ENCODE peak calls at places on chromosome 5, in six cellular contexts. One of them, this sample, is unnamed.

GRCh38 chr5:98557921-98558320 is 215.5 kb upstream of the RGMB start:
- DNase-seq in RWPE1: no peak
- DNase-seq in SJSA1: no peak
- DNase-seq in stomach: no peak
- DNase-seq in IMR-90: peak
- DNase-seq in uterus: no peak
- DNase-seq in this sample: no peak

GRCh38 chr5:93890657-93891056 is 149.3 kb upstream of the POU5F2 start:
- DNase-seq in RWPE1: no peak
- DNase-seq in SJSA1: no peak
- DNase-seq in stomach: no peak
- DNase-seq in IMR-90: no peak
- DNase-seq in uterus: no peak
- DNase-seq in this sample: no peak

GRCh38 chr5:179680014-179680779 is 637 bp downstream of the CBY3 start:
- DNase-seq in RWPE1: no peak
- DNase-seq in SJSA1: no peak
- DNase-seq in stomach: no peak
- DNase-seq in IMR-90: no peak
- DNase-seq in uterus: no peak
- DNase-seq in this sample: no peak

GRCh38 chr5:179255527-179256228 is 89.6 kb downstream of the ADAMTS2 start:
- DNase-seq in RWPE1: no peak
- DNase-seq in SJSA1: no peak
- DNase-seq in stomach: no peak
- DNase-seq in IMR-90: no peak
- DNase-seq in uterus: peak
- DNase-seq in this sample: no peak

GRCh38 chr5:2135354-2135753 is 252.6 kb upstream of the IRX4 start:
- DNase-seq in RWPE1: no peak
- DNase-seq in SJSA1: no peak
- DNase-seq in stomach: no peak
- DNase-seq in IMR-90: no peak
- DNase-seq in uterus: no peak
- DNase-seq in this sample: no peak

GRCh38 chr5:147740864-147741263 is 41.7 kb downstream of the JAKMIP2 start:
- DNase-seq in RWPE1: no peak
- DNase-seq in SJSA1: no peak
- DNase-seq in stomach: no peak
- DNase-seq in IMR-90: no peak
- DNase-seq in uterus: no peak
- DNase-seq in this sample: no peak

GRCh38 chr5:168946363-168946762 is 354.6 kb downstream of the SLIT3 start:
- DNase-seq in RWPE1: no peak
- DNase-seq in SJSA1: no peak
- DNase-seq in stomach: no peak
- DNase-seq in IMR-90: no peak
- DNase-seq in uterus: no peak
- DNase-seq in this sample: no peak

GRCh38 chr5:141374627-141375026 is 936 bp downstream of the PCDHGA6 start:
- DNase-seq in RWPE1: no peak
- DNase-seq in SJSA1: no peak
- DNase-seq in stomach: no peak
- DNase-seq in IMR-90: no peak
- DNase-seq in uterus: no peak
- DNase-seq in this sample: no peak

GRCh38 chr5:134227259-134227658 is 1.4 kb upstream of the PPP2CA start:
- DNase-seq in RWPE1: no peak
- DNase-seq in SJSA1: no peak
- DNase-seq in stomach: no peak
- DNase-seq in IMR-90: peak
- DNase-seq in uterus: peak
- DNase-seq in this sample: peak

GRCh38 chr5:120446068-120446492 is 18.0 kb upstream of the PRR16 start:
- DNase-seq in RWPE1: peak
- DNase-seq in SJSA1: peak
- DNase-seq in stomach: no peak
- DNase-seq in IMR-90: peak
- DNase-seq in uterus: peak
- DNase-seq in this sample: no peak

GRCh38 chr5:1265026-1265425 is 29.8 kb downstream of the TERT start:
- DNase-seq in RWPE1: no peak
- DNase-seq in SJSA1: no peak
- DNase-seq in stomach: no peak
- DNase-seq in IMR-90: no peak
- DNase-seq in uterus: no peak
- DNase-seq in this sample: no peak

DNA sequence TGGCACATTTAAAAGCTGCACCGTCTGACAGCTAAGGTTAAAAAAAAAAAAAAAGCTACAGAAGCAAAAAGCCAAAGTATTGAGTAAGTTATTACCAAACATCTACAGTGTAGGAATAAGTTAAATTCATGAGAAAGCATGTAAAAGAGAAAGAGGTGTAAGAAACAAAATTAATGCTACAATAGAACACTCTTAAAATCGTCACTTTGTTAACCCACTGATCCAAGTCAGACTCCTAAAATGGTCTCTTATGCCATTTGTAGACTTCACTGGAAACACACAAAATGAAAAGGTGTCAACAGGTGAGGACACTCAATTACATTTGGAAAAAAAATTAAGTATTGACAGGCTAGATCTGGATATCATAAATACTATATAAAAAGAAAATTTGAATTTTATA is 120.2 kb downstream of the SSBP2 start:
- DNase-seq in RWPE1: no peak
- DNase-seq in SJSA1: no peak
- DNase-seq in stomach: no peak
- DNase-seq in IMR-90: no peak
- DNase-seq in uterus: no peak
- DNase-seq in this sample: no peak
- H3K27ac ChIP-seq in RWPE1: no peak
- H3K27ac ChIP-seq in SJSA1: no peak
- H3K27ac ChIP-seq in stomach: no peak
- H3K27ac ChIP-seq in IMR-90: no peak
- H3K27ac ChIP-seq in uterus: no peak
- H3K27ac ChIP-seq in this sample: no peak

DNA sequence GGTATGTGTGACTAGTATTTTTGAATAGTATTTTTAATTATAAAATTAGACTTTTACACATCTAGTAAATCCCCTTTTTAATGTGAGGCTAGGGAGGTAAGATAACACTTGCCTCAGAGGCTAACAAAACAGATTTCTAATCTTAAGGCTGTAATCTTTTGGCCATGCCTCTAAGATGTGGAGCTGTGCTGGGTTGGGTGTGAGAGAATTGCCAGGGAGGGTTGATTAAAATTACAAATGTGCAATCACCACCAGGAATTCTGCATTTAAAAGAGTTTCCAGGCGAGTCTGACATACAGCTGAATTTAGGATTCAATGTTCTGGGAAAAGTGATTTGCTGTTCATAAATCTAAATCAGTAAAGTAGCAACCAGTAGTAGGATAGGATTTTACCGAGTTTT is 73.3 kb downstream of the NUDT12 start:
- DNase-seq in RWPE1: no peak
- DNase-seq in SJSA1: no peak
- DNase-seq in stomach: no peak
- DNase-seq in IMR-90: no peak
- DNase-seq in uterus: no peak
- DNase-seq in this sample: no peak
- H3K27ac ChIP-seq in RWPE1: no peak
- H3K27ac ChIP-seq in SJSA1: no peak
- H3K27ac ChIP-seq in stomach: no peak
- H3K27ac ChIP-seq in IMR-90: no peak
- H3K27ac ChIP-seq in uterus: no peak
- H3K27ac ChIP-seq in this sample: no peak

GRCh38 chr5:128216860-128217531 is 133.4 kb downstream of the SLC12A2 start:
- DNase-seq in RWPE1: peak
- DNase-seq in SJSA1: no peak
- DNase-seq in stomach: no peak
- DNase-seq in IMR-90: peak
- DNase-seq in uterus: no peak
- DNase-seq in this sample: peak
- H3K27ac ChIP-seq in RWPE1: peak
- H3K27ac ChIP-seq in SJSA1: no peak
- H3K27ac ChIP-seq in stomach: no peak
- H3K27ac ChIP-seq in IMR-90: no peak
- H3K27ac ChIP-seq in uterus: no peak
- H3K27ac ChIP-seq in this sample: no peak

DNA sequence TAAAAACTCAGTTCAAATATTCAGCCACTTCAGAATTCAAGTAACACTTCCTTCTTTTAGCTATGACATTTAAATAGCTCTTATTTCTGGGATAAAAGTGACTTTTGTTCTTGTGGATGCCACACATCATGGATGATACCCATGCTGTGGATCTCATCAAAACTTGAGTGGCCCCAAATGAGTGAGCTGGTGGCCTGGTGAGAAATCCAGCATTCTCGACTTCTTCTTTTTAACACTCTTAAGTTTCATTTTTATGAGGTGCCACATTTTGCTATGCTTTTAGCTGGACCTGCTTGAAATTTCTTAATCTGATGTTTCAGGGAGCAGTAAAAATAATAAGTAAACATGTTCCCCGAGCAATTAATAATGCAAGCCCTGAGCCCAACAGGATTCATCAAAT is 384.8 kb upstream of the MEF2C start:
- DNase-seq in RWPE1: no peak
- DNase-seq in SJSA1: no peak
- DNase-seq in stomach: no peak
- DNase-seq in IMR-90: no peak
- DNase-seq in uterus: no peak
- DNase-seq in this sample: no peak
- H3K27ac ChIP-seq in RWPE1: no peak
- H3K27ac ChIP-seq in SJSA1: no peak
- H3K27ac ChIP-seq in stomach: no peak
- H3K27ac ChIP-seq in IMR-90: no peak
- H3K27ac ChIP-seq in uterus: no peak
- H3K27ac ChIP-seq in this sample: no peak

GRCh38 chr5:171954721-171955120 is 51.7 kb downstream of the FBXW11 start:
- DNase-seq in RWPE1: peak
- DNase-seq in SJSA1: peak
- DNase-seq in stomach: no peak
- DNase-seq in IMR-90: peak
- DNase-seq in uterus: no peak
- DNase-seq in this sample: no peak

GRCh38 chr5:171956314-171956713 is 50.1 kb downstream of the FBXW11 start:
- DNase-seq in RWPE1: no peak
- DNase-seq in SJSA1: no peak
- DNase-seq in stomach: no peak
- DNase-seq in IMR-90: no peak
- DNase-seq in uterus: no peak
- DNase-seq in this sample: no peak

GRCh38 chr5:171955761-171956160 is 50.7 kb downstream of the FBXW11 start:
- DNase-seq in RWPE1: no peak
- DNase-seq in SJSA1: no peak
- DNase-seq in stomach: no peak
- DNase-seq in IMR-90: no peak
- DNase-seq in uterus: no peak
- DNase-seq in this sample: no peak

GRCh38 chr5:171956870-171957501 is 49.5 kb downstream of the FBXW11 start:
- DNase-seq in RWPE1: no peak
- DNase-seq in SJSA1: no peak
- DNase-seq in stomach: no peak
- DNase-seq in IMR-90: no peak
- DNase-seq in uterus: no peak
- DNase-seq in this sample: peak

DNA sequence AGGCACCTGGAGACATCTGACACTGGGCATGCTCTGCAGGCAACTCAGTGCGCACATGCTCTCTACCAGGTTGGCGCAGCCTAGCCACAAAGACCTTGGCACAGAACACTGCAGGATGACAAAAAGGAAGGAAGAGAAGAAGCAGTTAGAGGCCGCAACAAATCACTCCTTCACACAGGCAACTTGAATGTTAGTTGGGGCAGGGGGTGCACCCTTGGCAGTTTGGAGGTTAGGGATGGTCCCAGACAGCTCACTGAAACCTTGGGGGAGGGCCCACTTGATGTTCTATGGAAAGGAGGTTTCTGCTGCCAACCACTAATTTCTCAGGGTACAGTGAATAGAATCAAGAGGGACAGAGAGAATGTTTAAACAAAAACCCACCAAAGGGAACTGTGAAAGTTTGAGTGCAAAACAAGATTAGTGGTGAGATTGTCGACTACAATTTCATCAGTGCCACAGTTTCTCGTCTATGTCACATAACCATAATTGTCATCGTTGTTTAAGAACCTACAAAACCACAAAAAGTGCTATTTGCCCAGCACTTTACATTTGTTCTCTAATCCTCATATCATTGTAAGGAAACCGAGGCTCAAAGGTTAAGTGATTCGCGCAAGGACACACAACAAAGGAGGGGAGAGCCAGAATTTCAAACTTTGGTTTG is 48.7 kb downstream of the FBXW11 start:
- DNase-seq in RWPE1: no peak
- DNase-seq in SJSA1: no peak
- DNase-seq in stomach: no peak
- DNase-seq in IMR-90: no peak
- DNase-seq in uterus: peak
- DNase-seq in this sample: peak
- H3K27ac ChIP-seq in RWPE1: peak
- H3K27ac ChIP-seq in SJSA1: no peak
- H3K27ac ChIP-seq in stomach: peak
- H3K27ac ChIP-seq in IMR-90: no peak
- H3K27ac ChIP-seq in uterus: peak
- H3K27ac ChIP-seq in this sample: peak

GRCh38 chr5:157866536-157866935 is 7.6 kb upstream of the CLINT1 start:
- DNase-seq in RWPE1: no peak
- DNase-seq in SJSA1: no peak
- DNase-seq in stomach: no peak
- DNase-seq in IMR-90: no peak
- DNase-seq in uterus: no peak
- DNase-seq in this sample: no peak
- H3K27ac ChIP-seq in RWPE1: no peak
- H3K27ac ChIP-seq in SJSA1: no peak
- H3K27ac ChIP-seq in stomach: no peak
- H3K27ac ChIP-seq in IMR-90: no peak
- H3K27ac ChIP-seq in uterus: no peak
- H3K27ac ChIP-seq in this sample: no peak

GRCh38 chr5:65982635-65983034 is 56.3 kb downstream of the ERBIN start:
- DNase-seq in RWPE1: no peak
- DNase-seq in SJSA1: no peak
- DNase-seq in stomach: no peak
- DNase-seq in IMR-90: no peak
- DNase-seq in uterus: no peak
- DNase-seq in this sample: no peak
- H3K27ac ChIP-seq in RWPE1: no peak
- H3K27ac ChIP-seq in SJSA1: no peak
- H3K27ac ChIP-seq in stomach: no peak
- H3K27ac ChIP-seq in IMR-90: no peak
- H3K27ac ChIP-seq in uterus: no peak
- H3K27ac ChIP-seq in this sample: no peak

DNA sequence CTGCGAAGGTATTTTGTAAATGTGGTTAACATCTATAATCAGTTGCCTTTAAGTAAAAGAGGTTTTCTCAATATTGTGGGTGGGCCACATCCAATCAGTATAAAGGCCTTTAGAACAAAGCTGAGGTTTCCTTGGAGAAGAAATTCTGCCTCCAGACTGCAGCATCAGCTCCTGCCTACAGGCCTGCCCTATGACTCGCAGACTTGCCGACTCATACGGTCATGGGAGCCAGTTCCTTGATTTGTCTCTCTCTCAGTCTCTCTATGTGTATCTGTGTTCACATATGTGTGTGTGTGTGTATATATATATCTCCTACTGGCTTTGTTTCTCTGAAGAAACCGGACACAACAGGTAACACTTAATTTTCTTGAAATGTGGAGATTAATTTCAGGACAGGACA is 45.3 kb downstream of the SLC36A1 start:
- DNase-seq in RWPE1: peak
- DNase-seq in SJSA1: no peak
- DNase-seq in stomach: no peak
- DNase-seq in IMR-90: peak
- DNase-seq in uterus: no peak
- DNase-seq in this sample: no peak
- H3K27ac ChIP-seq in RWPE1: no peak
- H3K27ac ChIP-seq in SJSA1: no peak
- H3K27ac ChIP-seq in stomach: peak
- H3K27ac ChIP-seq in IMR-90: no peak
- H3K27ac ChIP-seq in uterus: no peak
- H3K27ac ChIP-seq in this sample: peak